ENCODE peak calls at places on chromosomes 2 and 18, in four cellular contexts. F is Ammon's horn, P is HFFc6, J is left cardiac atrium. B is an unnamed sample.

GRCh38 chr2:136363921-136364320 is 246.0 kb upstream of the CXCR4 start:
- DNase-seq in F (peak; percentile 35), P (no peak), J (no peak), B (no peak)

GRCh38 chr2:88831071-88831791 is 139.8 kb downstream of the RPIA start:
- DNase-seq in F (no peak), P (no peak), J (no peak), B (no peak)

GRCh38 chr2:143730155-143730949 is 601.1 kb downstream of the ARHGAP15 start:
- DNase-seq in F (no peak), P (no peak), J (no peak), B (peak; percentile 19)

GRCh38 chr2:39649491-39649890 is 16.2 kb upstream of the TMEM178A start:
- DNase-seq in F (no peak), P (no peak), J (no peak), B (no peak)

GRCh38 chr2:239979243-239980023 is 45.7 kb downstream of the NDUFA10 start:
- DNase-seq in F (peak; percentile 70), P (no peak), J (no peak), B (no peak)

GRCh38 chr18:46609048-46609447 is 48.0 kb downstream of the LOXHD1 start:
- DNase-seq in F (no peak), P (no peak), J (no peak), B (no peak)

GRCh38 chr2:27730980-27731691 is 40.4 kb upstream of the MRPL33 start:
- DNase-seq in F (no peak), P (no peak), J (no peak), B (no peak)

GRCh38 chr2:96025107-96025492 is 9.6 kb downstream of the GPAT2 start:
- DNase-seq in F (no peak), P (no peak), J (no peak), B (no peak)

GRCh38 chr18:79449551-79450288 is 54.0 kb downstream of the NFATC1 start:
- DNase-seq in F (no peak), P (no peak), J (no peak), B (no peak)

GRCh38 chr2:170034596-170034995 is 143.4 kb upstream of the MYO3B start:
- DNase-seq in F (no peak), P (no peak), J (no peak), B (no peak)

GRCh38 chr2:240597054-240597418 is 10.5 kb downstream of the CAPN10 start:
- DNase-seq in F (no peak), P (no peak), J (no peak), B (no peak)

GRCh38 chr2:17542471-17542870 is 2.0 kb downstream of the VSNL1 start:
- DNase-seq in F (no peak), P (no peak), J (no peak), B (no peak)

GRCh38 chr2:69428981-69429380 is 8.3 kb downstream of the NFU1 start:
- DNase-seq in F (no peak), P (no peak), J (no peak), B (no peak)

GRCh38 chr18:25133879-25134278 is 218.1 kb downstream of the ZNF521 start:
- DNase-seq in F (no peak), P (no peak), J (no peak), B (no peak)

GRCh38 chr18:34809697-34810096 is 99.6 kb downstream of the DTNA start:
- DNase-seq in F (peak; percentile 76), P (peak; percentile 34), J (peak; percentile 57), B (no peak)

GRCh38 chr2:189522435-189523151 is 58.0 kb downstream of the SLC40A1 start:
- DNase-seq in F (no peak), P (no peak), J (no peak), B (no peak)

GRCh38 chr18:29164020-29164706 is 987.2 kb upstream of the CDH2 start:
- DNase-seq in F (peak; percentile 26), P (peak; percentile 96), J (no peak), B (peak; percentile 92)

GRCh38 chr2:1521878-1522495 is 108.7 kb downstream of the TPO start:
- DNase-seq in F (no peak), P (no peak), J (no peak), B (no peak)

GRCh38 chr2:205692095-205692494 is 9.8 kb downstream of the NRP2 start:
- DNase-seq in F (no peak), P (peak; percentile 43), J (no peak), B (no peak)

GRCh38 chr2:157466764-157467163 is 22.9 kb upstream of the CYTIP start:
- DNase-seq in F (no peak), P (no peak), J (no peak), B (no peak)

GRCh38 chr18:77086034-77086433 is 46.5 kb downstream of the MBP start:
- DNase-seq in F (no peak), P (peak; percentile 79), J (no peak), B (no peak)

GRCh38 chr2:238097988-238098853 is 1.9 kb upstream of the ESPNL start:
- DNase-seq in F (no peak), P (no peak), J (peak; percentile 82), B (no peak)

GRCh38 chr2:8169443-8169842 is 512.4 kb upstream of the ID2 start:
- DNase-seq in F (no peak), P (peak; percentile 84), J (no peak), B (peak; percentile 61)

GRCh38 chr2:183057333-183057985 is 19.2 kb upstream of the NCKAP1 start:
- DNase-seq in F (peak; percentile 21), P (no peak), J (no peak), B (no peak)

GRCh38 chr18:35386600-35387366 is 9.6 kb upstream of the ZNF396 start:
- DNase-seq in F (peak; percentile 90), P (peak; percentile 59), J (peak; percentile 67), B (no peak)

GRCh38 chr2:172084484-172084733 is 898 bp upstream of the DLX1 start:
- DNase-seq in F (no peak), P (no peak), J (no peak), B (no peak)

GRCh38 chr2:208077286-208077685 is 47.0 kb downstream of the CRYGD start:
- DNase-seq in F (no peak), P (peak; percentile 17), J (no peak), B (no peak)

GRCh38 chr2:109507217-109507616 is 106.5 kb downstream of the SEPTIN10 start:
- DNase-seq in F (peak; percentile 64), P (no peak), J (no peak), B (no peak)

GRCh38 chr2:187390891-187391290 is 57.2 kb downstream of the CALCRL start:
- DNase-seq in F (no peak), P (peak; percentile 92), J (no peak), B (peak; percentile 90)

GRCh38 chr2:12076810-12077209 is 330.4 kb downstream of the LPIN1 start:
- DNase-seq in F (no peak), P (no peak), J (no peak), B (no peak)

GRCh38 chr2:237092920-237093781 is 7.5 kb downstream of the COPS8 start:
- DNase-seq in F (no peak), P (peak; percentile 61), J (peak; percentile 42), B (no peak)

GRCh38 chr2:231674587-231675334 is 33.6 kb upstream of the PTMA start:
- DNase-seq in F (peak; percentile 78), P (peak; percentile 54), J (peak; percentile 77), B (no peak)

B was measured in HS-5.